ENCODE peak calls at places on chromosomes 12 and 14, in seven cellular contexts. W is naive thymus-derived CD8-positive, alpha-beta T cell; D is mucosa of descending colon; G is neural progenitor cell; X is CD8-positive, alpha-beta memory T cell; P is choroid plexus epithelial cell; E is iPS-NIHi11. V is an unnamed sample.

GRCh38 chr14:24909523-24910302 is 140.2 kb downstream of the STXBP6 start:
- DNase-seq in X (no peak), D (peak; percentile 32), E (no peak), P (no peak), G (no peak), W (no peak), V (peak; percentile 26)

GRCh38 chr12:50242751-50243191 is 40.5 kb downstream of the LIMA1 start:
- DNase-seq in P (peak; percentile 63), X (no peak), G (no peak), D (no peak), E (no peak), W (no peak), V (peak; percentile 70)

GRCh38 chr14:104048758-104049496 is 36.6 kb upstream of the ASPG start:
- DNase-seq in G (no peak), P (peak; percentile 92), W (no peak), E (no peak), X (no peak), D (no peak), V (peak; percentile 71)

GRCh38 chr14:89131004-89131750 is 285.9 kb downstream of the FOXN3 start:
- DNase-seq in P (no peak), X (no peak), D (no peak), G (no peak), E (no peak), W (no peak), V (no peak)

GRCh38 chr14:68741839-68742470 is 50.9 kb downstream of the ZFP36L1 start:
- DNase-seq in E (no peak), G (no peak), P (no peak), D (no peak), W (no peak), X (no peak), V (no peak)

GRCh38 chr14:93100570-93100969 is 15.2 kb downstream of the ITPK1 start:
- DNase-seq in P (no peak), W (no peak), G (no peak), D (no peak), X (no peak), E (peak; percentile 8), V (no peak)

GRCh38 chr12:120651821-120652220 is 11.4 kb downstream of the CABP1 start:
- DNase-seq in X (no peak), P (peak; percentile 64), W (no peak), G (peak; percentile 34), D (no peak), E (no peak), V (no peak)

GRCh38 chr12:46553266-46553665 is 180.7 kb upstream of the SLC38A2 start:
- DNase-seq in P (peak; percentile 70), W (no peak), G (no peak), D (no peak), X (no peak), E (no peak), V (peak; percentile 76)

GRCh38 chr12:15633201-15633600 is 156.0 kb downstream of the EPS8 start:
- DNase-seq in X (no peak), D (no peak), W (no peak), G (no peak), E (no peak), P (peak; percentile 62), V (no peak)

GRCh38 chr12:67509987-67510386 is 138.6 kb upstream of the DYRK2 start:
- DNase-seq in D (no peak), W (no peak), E (no peak), P (peak; percentile 78), X (no peak), G (no peak), V (no peak)